ENCODE peak calls at places on chromosomes 6 and 20, in six cellular contexts. L, W, D, U, A and Z are unnamed samples.

GRCh38 chr20:48049171-48049570 is 263.9 kb upstream of the SULF2 start:
- DNase-seq in L (no peak), W (no peak), D (no peak), U (no peak), A (no peak), Z (no peak)

GRCh38 chr6:52552278-52552643 is 24.6 kb downstream of the TRAM2 start:
- DNase-seq in L (no peak), W (no peak), D (no peak), U (no peak), A (no peak), Z (peak)

GRCh38 chr20:23614163-23614562 is 8.4 kb upstream of the CST9 start:
- DNase-seq in L (no peak), W (no peak), D (no peak), U (no peak), A (no peak), Z (no peak)

GRCh38 chr20:4192378-4193048 is 177.2 kb upstream of the RNF24 start:
- DNase-seq in L (no peak), W (no peak), D (peak), U (no peak), A (no peak), Z (no peak)

GRCh38 chr20:32285621-32286334 is 8.3 kb downstream of the KIF3B start:
- DNase-seq in L (no peak), W (no peak), D (peak), U (no peak), A (no peak), Z (peak)

GRCh38 chr6:136117081-136117480 is 133.0 kb downstream of the MTFR2 start:
- DNase-seq in L (no peak), W (no peak), D (no peak), U (no peak), A (no peak), Z (no peak)

GRCh38 chr20:3681931-3682820 is at the start of gene ADAM33:
- DNase-seq in L (no peak), W (peak), D (no peak), U (no peak), A (no peak), Z (no peak)

GRCh38 chr20:45776931-45777330 is 14.8 kb downstream of the WFDC3 start:
- DNase-seq in L (no peak), W (no peak), D (no peak), U (no peak), A (no peak), Z (no peak)

GRCh38 chr20:61263084-61263695 is 11.1 kb downstream of the CDH4 start:
- DNase-seq in L (no peak), W (peak), D (no peak), U (no peak), A (peak), Z (peak)

GRCh38 chr20:24695529-24696225 is 226.2 kb downstream of the SYNDIG1 start:
- DNase-seq in L (no peak), W (no peak), D (no peak), U (no peak), A (no peak), Z (no peak)

GRCh38 chr20:46129955-46130481 is 11.9 kb downstream of the CD40 start:
- DNase-seq in L (no peak), W (no peak), D (no peak), U (no peak), A (no peak), Z (no peak)

GRCh38 chr6:135722182-135722581 is 129.3 kb upstream of the PDE7B start:
- DNase-seq in L (no peak), W (no peak), D (peak), U (no peak), A (no peak), Z (no peak)

GRCh38 chr20:25223179-25223661 is 24.7 kb upstream of the PYGB start:
- DNase-seq in L (no peak), W (no peak), D (peak), U (no peak), A (peak), Z (peak)